ENCODE peak calls at places on chromosomes 2 and 18, in six cellular contexts. One of them, this sample, is unnamed.
A peak's percentile ranks its signal among the peaks of the same experiment; 100 is the strongest.

GRCh38 chr2:112301171-112301584 is 25.8 kb downstream of the ZC3H6 start:
- DNase-seq in CD8-positive, alpha-beta T cell: no peak
- DNase-seq in colonic mucosa: no peak
- DNase-seq in WERI-Rb-1: no peak
- DNase-seq in DND-41: no peak
- DNase-seq in HCT116: no peak
- DNase-seq in this sample: no peak

GRCh38 chr18:73774836-73775509 is 372.7 kb downstream of the FBXO15 start:
- DNase-seq in CD8-positive, alpha-beta T cell: no peak
- DNase-seq in colonic mucosa: no peak
- DNase-seq in WERI-Rb-1: no peak
- DNase-seq in DND-41: no peak
- DNase-seq in HCT116: no peak
- DNase-seq in this sample: no peak

GRCh38 chr2:223114917-223115316 is 62.9 kb downstream of the KCNE4 start:
- DNase-seq in CD8-positive, alpha-beta T cell: no peak
- DNase-seq in colonic mucosa: no peak
- DNase-seq in WERI-Rb-1: no peak
- DNase-seq in DND-41: no peak
- DNase-seq in HCT116: no peak
- DNase-seq in this sample: no peak

GRCh38 chr2:107738268-107738667 is 88.4 kb upstream of the RGPD4 start:
- DNase-seq in CD8-positive, alpha-beta T cell: no peak
- DNase-seq in colonic mucosa: no peak
- DNase-seq in WERI-Rb-1: no peak
- DNase-seq in DND-41: no peak
- DNase-seq in HCT116: no peak
- DNase-seq in this sample: no peak

GRCh38 chr18:73150199-73150598 is 282.4 kb upstream of the NETO1 start:
- DNase-seq in CD8-positive, alpha-beta T cell: no peak
- DNase-seq in colonic mucosa: no peak
- DNase-seq in WERI-Rb-1: no peak
- DNase-seq in DND-41: no peak
- DNase-seq in HCT116: no peak
- DNase-seq in this sample: no peak

GRCh38 chr2:89850481-89850880 is 1159.0 kb downstream of the RPIA start:
- DNase-seq in CD8-positive, alpha-beta T cell: no peak
- DNase-seq in colonic mucosa: no peak
- DNase-seq in WERI-Rb-1: no peak
- DNase-seq in DND-41: no peak
- DNase-seq in HCT116: no peak
- DNase-seq in this sample: no peak

GRCh38 chr2:12061785-12062184 is 315.4 kb downstream of the LPIN1 start:
- DNase-seq in CD8-positive, alpha-beta T cell: no peak
- DNase-seq in colonic mucosa: no peak
- DNase-seq in WERI-Rb-1: no peak
- DNase-seq in DND-41: no peak
- DNase-seq in HCT116: no peak
- DNase-seq in this sample: no peak

GRCh38 chr2:128386066-128386465 is 67.4 kb upstream of the HS6ST1 start:
- DNase-seq in CD8-positive, alpha-beta T cell: no peak
- DNase-seq in colonic mucosa: no peak
- DNase-seq in WERI-Rb-1: no peak
- DNase-seq in DND-41: no peak
- DNase-seq in HCT116: no peak
- DNase-seq in this sample: no peak

GRCh38 chr2:167686691-167687090 is 560.7 kb downstream of the STK39 start:
- DNase-seq in CD8-positive, alpha-beta T cell: no peak
- DNase-seq in colonic mucosa: no peak
- DNase-seq in WERI-Rb-1: no peak
- DNase-seq in DND-41: no peak
- DNase-seq in HCT116: no peak
- DNase-seq in this sample: no peak

GRCh38 chr2:167692191-167692590 is 555.2 kb downstream of the STK39 start:
- DNase-seq in CD8-positive, alpha-beta T cell: no peak
- DNase-seq in colonic mucosa: no peak
- DNase-seq in WERI-Rb-1: no peak
- DNase-seq in DND-41: no peak
- DNase-seq in HCT116: no peak
- DNase-seq in this sample: no peak

GRCh38 chr2:167689444-167689843 is 558.0 kb downstream of the STK39 start:
- DNase-seq in CD8-positive, alpha-beta T cell: no peak
- DNase-seq in colonic mucosa: no peak
- DNase-seq in WERI-Rb-1: peak; percentile 25
- DNase-seq in DND-41: no peak
- DNase-seq in HCT116: peak; percentile 36
- DNase-seq in this sample: no peak
- TF ChIP-seq CTCF in CD8-positive, alpha-beta T cell: no peak
- TF ChIP-seq CTCF in colonic mucosa: no peak
- TF ChIP-seq CTCF in WERI-Rb-1: peak; percentile 51
- TF ChIP-seq CTCF in DND-41: no peak
- TF ChIP-seq CTCF in HCT116: peak; percentile 45
- TF ChIP-seq CTCF in this sample: no peak

GRCh38 chr2:13919981-13920382 is 712.5 kb upstream of the LRATD1 start:
- DNase-seq in CD8-positive, alpha-beta T cell: no peak
- DNase-seq in colonic mucosa: no peak
- DNase-seq in WERI-Rb-1: no peak
- DNase-seq in DND-41: no peak
- DNase-seq in HCT116: no peak
- DNase-seq in this sample: no peak

GRCh38 chr2:13921245-13921644 is 711.3 kb upstream of the LRATD1 start:
- DNase-seq in CD8-positive, alpha-beta T cell: no peak
- DNase-seq in colonic mucosa: no peak
- DNase-seq in WERI-Rb-1: no peak
- DNase-seq in DND-41: no peak
- DNase-seq in HCT116: no peak
- DNase-seq in this sample: no peak

DNA sequence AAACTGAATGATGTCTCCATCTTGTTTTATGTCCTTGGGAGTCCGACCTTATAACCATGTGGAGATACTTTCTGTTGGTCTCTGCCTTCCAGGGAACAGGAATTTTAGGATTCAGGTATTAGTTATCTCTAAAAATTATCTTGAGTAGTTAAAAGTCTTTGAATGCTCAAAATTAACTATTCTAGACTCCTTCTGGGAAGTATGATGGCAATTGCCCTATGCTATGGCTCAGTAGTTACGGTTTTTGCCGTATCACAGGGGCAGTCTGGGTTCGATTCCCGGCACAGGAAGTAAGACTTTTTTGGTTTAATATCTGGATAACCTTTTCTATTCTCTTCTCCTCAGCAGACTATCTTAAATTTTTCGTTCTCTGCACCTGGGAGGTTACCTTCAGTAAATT is 708.7 kb upstream of the LRATD1 start:
- DNase-seq in CD8-positive, alpha-beta T cell: no peak
- DNase-seq in colonic mucosa: no peak
- DNase-seq in WERI-Rb-1: no peak
- DNase-seq in DND-41: no peak
- DNase-seq in HCT116: no peak
- DNase-seq in this sample: no peak
- H3K9me3 ChIP-seq in CD8-positive, alpha-beta T cell: no peaks in the 10 kb centered on the region
- H3K9me3 ChIP-seq in colonic mucosa: no peaks in the 10 kb centered on the region
- H3K9me3 ChIP-seq in WERI-Rb-1: no peaks in the 10 kb centered on the region
- H3K9me3 ChIP-seq in DND-41: no peaks in the 10 kb centered on the region
- H3K9me3 ChIP-seq in HCT116: no peaks in the 10 kb centered on the region
- H3K9me3 ChIP-seq in this sample: peaks cover 8% of the 10 kb centered on the region

GRCh38 chr18:79290876-79291275 is 104.9 kb upstream of the NFATC1 start:
- DNase-seq in CD8-positive, alpha-beta T cell: no peak
- DNase-seq in colonic mucosa: no peak
- DNase-seq in WERI-Rb-1: no peak
- DNase-seq in DND-41: no peak
- DNase-seq in HCT116: no peak
- DNase-seq in this sample: no peak
- H3K4me3 ChIP-seq in CD8-positive, alpha-beta T cell: no peak overlapping the region
- H3K4me3 ChIP-seq in colonic mucosa: no peak overlapping the region
- H3K4me3 ChIP-seq in WERI-Rb-1: no peak overlapping the region
- H3K4me3 ChIP-seq in DND-41: no peak overlapping the region
- H3K4me3 ChIP-seq in HCT116: no peak overlapping the region
- H3K4me3 ChIP-seq in this sample: no peak overlapping the region

GRCh38 chr2:173983414-173983871 is 18.3 kb upstream of the SP3 start:
- DNase-seq in CD8-positive, alpha-beta T cell: no peak
- DNase-seq in colonic mucosa: no peak
- DNase-seq in WERI-Rb-1: no peak
- DNase-seq in DND-41: no peak
- DNase-seq in HCT116: no peak
- DNase-seq in this sample: no peak
- TF ChIP-seq CTCF in CD8-positive, alpha-beta T cell: no peak
- TF ChIP-seq CTCF in colonic mucosa: no peak
- TF ChIP-seq CTCF in WERI-Rb-1: no peak
- TF ChIP-seq CTCF in DND-41: no peak
- TF ChIP-seq CTCF in HCT116: no peak
- TF ChIP-seq CTCF in this sample: no peak

GRCh38 chr18:13700153-13700552 is 26.2 kb downstream of the FAM210A start:
- DNase-seq in CD8-positive, alpha-beta T cell: no peak
- DNase-seq in colonic mucosa: no peak
- DNase-seq in WERI-Rb-1: no peak
- DNase-seq in DND-41: no peak
- DNase-seq in HCT116: no peak
- DNase-seq in this sample: no peak

DNA sequence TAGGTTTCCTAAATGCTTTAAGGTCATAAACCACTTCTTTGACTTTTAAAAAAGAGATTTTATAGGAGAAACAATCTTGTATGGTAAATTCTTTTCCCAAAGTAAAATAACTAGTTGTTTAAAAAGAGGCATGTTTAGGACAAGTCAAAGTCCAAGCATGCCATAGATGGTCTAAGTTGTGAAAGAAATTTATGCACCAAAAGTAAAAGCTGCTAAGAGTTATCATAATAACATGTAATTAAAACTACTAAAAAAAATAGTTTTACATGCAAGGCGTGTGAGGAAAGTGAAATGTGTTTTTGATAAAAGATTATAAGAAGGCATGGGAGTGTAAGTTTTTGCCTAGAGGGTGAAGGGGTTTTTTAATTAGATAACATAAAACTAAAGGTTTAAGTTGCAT is 22.5 kb downstream of the FAM210A start:
- DNase-seq in CD8-positive, alpha-beta T cell: no peak
- DNase-seq in colonic mucosa: no peak
- DNase-seq in WERI-Rb-1: no peak
- DNase-seq in DND-41: no peak
- DNase-seq in HCT116: peak; percentile 35
- DNase-seq in this sample: no peak
- H3K9me3 ChIP-seq in CD8-positive, alpha-beta T cell: no peaks in the 10 kb centered on the region
- H3K9me3 ChIP-seq in colonic mucosa: no peaks in the 10 kb centered on the region
- H3K9me3 ChIP-seq in WERI-Rb-1: peaks cover 14% of the 10 kb centered on the region
- H3K9me3 ChIP-seq in DND-41: peaks cover 74% of the 10 kb centered on the region
- H3K9me3 ChIP-seq in HCT116: peaks cover 11% of the 10 kb centered on the region
- H3K9me3 ChIP-seq in this sample: no peaks in the 10 kb centered on the region

GRCh38 chr18:5584751-5585417 is 41.1 kb upstream of the EPB41L3 start:
- DNase-seq in CD8-positive, alpha-beta T cell: no peak
- DNase-seq in colonic mucosa: no peak
- DNase-seq in WERI-Rb-1: no peak
- DNase-seq in DND-41: no peak
- DNase-seq in HCT116: no peak
- DNase-seq in this sample: no peak

GRCh38 chr18:5582849-5583667 is 39.3 kb upstream of the EPB41L3 start:
- DNase-seq in CD8-positive, alpha-beta T cell: no peak
- DNase-seq in colonic mucosa: no peak
- DNase-seq in WERI-Rb-1: no peak
- DNase-seq in DND-41: no peak
- DNase-seq in HCT116: no peak
- DNase-seq in this sample: no peak

GRCh38 chr18:5585653-5586052 is 41.9 kb upstream of the EPB41L3 start:
- DNase-seq in CD8-positive, alpha-beta T cell: no peak
- DNase-seq in colonic mucosa: no peak
- DNase-seq in WERI-Rb-1: no peak
- DNase-seq in DND-41: no peak
- DNase-seq in HCT116: no peak
- DNase-seq in this sample: no peak

GRCh38 chr18:5582054-5582453 is 38.3 kb upstream of the EPB41L3 start:
- DNase-seq in CD8-positive, alpha-beta T cell: no peak
- DNase-seq in colonic mucosa: no peak
- DNase-seq in WERI-Rb-1: no peak
- DNase-seq in DND-41: no peak
- DNase-seq in HCT116: no peak
- DNase-seq in this sample: no peak
- H3K4me3 ChIP-seq in CD8-positive, alpha-beta T cell: no peak overlapping the region
- H3K4me3 ChIP-seq in colonic mucosa: no peak overlapping the region
- H3K4me3 ChIP-seq in WERI-Rb-1: no peak overlapping the region
- H3K4me3 ChIP-seq in DND-41: no peak overlapping the region
- H3K4me3 ChIP-seq in HCT116: no peak overlapping the region
- H3K4me3 ChIP-seq in this sample: no peak overlapping the region